ENCODE peak calls at places on chromosome 14, in four cellular contexts. One of them, this sample, is unnamed.

GRCh38 chr14:22560638-22561365 is 28.2 kb downstream of the DAD1 start:
- DNase-seq in A549: no peak
- DNase-seq in dorsolateral prefrontal cortex: no peak
- DNase-seq in ascending aorta: no peak
- DNase-seq in this sample: no peak

GRCh38 chr14:30873308-30874119 is 845 bp upstream of the COCH start:
- DNase-seq in A549: no peak
- DNase-seq in dorsolateral prefrontal cortex: no peak
- DNase-seq in ascending aorta: no peak
- DNase-seq in this sample: no peak

GRCh38 chr14:101507306-101508150 is 53.8 kb upstream of the DIO3 start:
- DNase-seq in A549: no peak
- DNase-seq in dorsolateral prefrontal cortex: no peak
- DNase-seq in ascending aorta: no peak
- DNase-seq in this sample: no peak

GRCh38 chr14:71119075-71119474 is 211.8 kb downstream of the PCNX1 start:
- DNase-seq in A549: no peak
- DNase-seq in dorsolateral prefrontal cortex: no peak
- DNase-seq in ascending aorta: no peak
- DNase-seq in this sample: no peak

GRCh38 chr14:67883717-67884116 is 64.1 kb downstream of the RAD51B start:
- DNase-seq in A549: peak; percentile 18
- DNase-seq in dorsolateral prefrontal cortex: no peak
- DNase-seq in ascending aorta: no peak
- DNase-seq in this sample: no peak

GRCh38 chr14:99820702-99821331 is 27.6 kb downstream of the EML1 start:
- DNase-seq in A549: no peak
- DNase-seq in dorsolateral prefrontal cortex: no peak
- DNase-seq in ascending aorta: no peak
- DNase-seq in this sample: no peak

GRCh38 chr14:21891921-21892320 is 218.3 kb upstream of the OR4E1 start:
- DNase-seq in A549: no peak
- DNase-seq in dorsolateral prefrontal cortex: no peak
- DNase-seq in ascending aorta: no peak
- DNase-seq in this sample: no peak

GRCh38 chr14:39369029-39369428 is 63.2 kb downstream of the FBXO33 start:
- DNase-seq in A549: no peak
- DNase-seq in dorsolateral prefrontal cortex: no peak
- DNase-seq in ascending aorta: no peak
- DNase-seq in this sample: no peak

GRCh38 chr14:57871487-57872080 is 5.7 kb upstream of the SLC35F4 start:
- DNase-seq in A549: peak; percentile 21
- DNase-seq in dorsolateral prefrontal cortex: peak; percentile 13
- DNase-seq in ascending aorta: no peak
- DNase-seq in this sample: peak; percentile 50

GRCh38 chr14:64938972-64939816 is 3.4 kb downstream of the GPX2 start:
- DNase-seq in A549: no peak
- DNase-seq in dorsolateral prefrontal cortex: no peak
- DNase-seq in ascending aorta: no peak
- DNase-seq in this sample: no peak

GRCh38 chr14:26528415-26529182 is 69.2 kb downstream of the NOVA1 start:
- DNase-seq in A549: no peak
- DNase-seq in dorsolateral prefrontal cortex: no peak
- DNase-seq in ascending aorta: no peak
- DNase-seq in this sample: peak; percentile 32

GRCh38 chr14:57846631-57847030 is 19.3 kb downstream of the SLC35F4 start:
- DNase-seq in A549: no peak
- DNase-seq in dorsolateral prefrontal cortex: no peak
- DNase-seq in ascending aorta: no peak
- DNase-seq in this sample: no peak

GRCh38 chr14:53542692-53543091 is 389.6 kb upstream of the DDHD1 start:
- DNase-seq in A549: no peak
- DNase-seq in dorsolateral prefrontal cortex: no peak
- DNase-seq in ascending aorta: no peak
- DNase-seq in this sample: peak; percentile 33

GRCh38 chr14:101293609-101294008 is 267.7 kb upstream of the DIO3 start:
- DNase-seq in A549: no peak
- DNase-seq in dorsolateral prefrontal cortex: no peak
- DNase-seq in ascending aorta: no peak
- DNase-seq in this sample: no peak

GRCh38 chr14:57822081-57822480 is 43.8 kb downstream of the SLC35F4 start:
- DNase-seq in A549: no peak
- DNase-seq in dorsolateral prefrontal cortex: no peak
- DNase-seq in ascending aorta: no peak
- DNase-seq in this sample: no peak

GRCh38 chr14:74905595-74906142 is 17.4 kb downstream of the RPS6KL1 start:
- DNase-seq in A549: peak; percentile 60
- DNase-seq in dorsolateral prefrontal cortex: peak; percentile 71
- DNase-seq in ascending aorta: no peak
- DNase-seq in this sample: no peak

GRCh38 chr14:91377700-91378652 is 39.6 kb downstream of the CCDC88C start:
- DNase-seq in A549: no peak
- DNase-seq in dorsolateral prefrontal cortex: no peak
- DNase-seq in ascending aorta: no peak
- DNase-seq in this sample: no peak

GRCh38 chr14:98099527-98099926 is 1172.5 kb downstream of the BCL11B start:
- DNase-seq in A549: no peak
- DNase-seq in dorsolateral prefrontal cortex: no peak
- DNase-seq in ascending aorta: no peak
- DNase-seq in this sample: no peak

GRCh38 chr14:105865904-105866840 is 339.8 kb downstream of the TMEM121 start:
- DNase-seq in A549: no peak
- DNase-seq in dorsolateral prefrontal cortex: no peak
- DNase-seq in ascending aorta: no peak
- DNase-seq in this sample: no peak

GRCh38 chr14:24422261-24422660 is 7.2 kb downstream of the CBLN3 start:
- DNase-seq in A549: no peak
- DNase-seq in dorsolateral prefrontal cortex: no peak
- DNase-seq in ascending aorta: no peak
- DNase-seq in this sample: no peak

GRCh38 chr14:88515499-88516221 is 39.1 kb downstream of the PTPN21 start:
- DNase-seq in A549: no peak
- DNase-seq in dorsolateral prefrontal cortex: no peak
- DNase-seq in ascending aorta: no peak
- DNase-seq in this sample: no peak

GRCh38 chr14:28243600-28243999 is 523.0 kb upstream of the FOXG1 start:
- DNase-seq in A549: no peak
- DNase-seq in dorsolateral prefrontal cortex: no peak
- DNase-seq in ascending aorta: no peak
- DNase-seq in this sample: peak; percentile 9

GRCh38 chr14:71206766-71207371 is 299.6 kb downstream of the PCNX1 start:
- DNase-seq in A549: peak; percentile 26
- DNase-seq in dorsolateral prefrontal cortex: peak; percentile 73
- DNase-seq in ascending aorta: peak; percentile 33
- DNase-seq in this sample: peak; percentile 56

GRCh38 chr14:58151264-58151700 is 731 bp downstream of the ARMH4 start:
- DNase-seq in A549: no peak
- DNase-seq in dorsolateral prefrontal cortex: no peak
- DNase-seq in ascending aorta: no peak
- DNase-seq in this sample: no peak

GRCh38 chr14:44211718-44212117 is 295.4 kb downstream of the FSCB start:
- DNase-seq in A549: no peak
- DNase-seq in dorsolateral prefrontal cortex: no peak
- DNase-seq in ascending aorta: no peak
- DNase-seq in this sample: no peak

GRCh38 chr14:20247651-20248246 is 8.7 kb downstream of the OR11H4 start:
- DNase-seq in A549: peak; percentile 10
- DNase-seq in dorsolateral prefrontal cortex: no peak
- DNase-seq in ascending aorta: no peak
- DNase-seq in this sample: no peak

GRCh38 chr14:101456246-101457159 is 104.8 kb upstream of the DIO3 start:
- DNase-seq in A549: no peak
- DNase-seq in dorsolateral prefrontal cortex: no peak
- DNase-seq in ascending aorta: no peak
- DNase-seq in this sample: no peak

GRCh38 chr14:85604671-85605070 is 74.7 kb downstream of the FLRT2 start:
- DNase-seq in A549: no peak
- DNase-seq in dorsolateral prefrontal cortex: no peak
- DNase-seq in ascending aorta: no peak
- DNase-seq in this sample: no peak

GRCh38 chr14:29454026-29454693 is 473.5 kb downstream of the PRKD1 start:
- DNase-seq in A549: no peak
- DNase-seq in dorsolateral prefrontal cortex: no peak
- DNase-seq in ascending aorta: no peak
- DNase-seq in this sample: no peak

DNA sequence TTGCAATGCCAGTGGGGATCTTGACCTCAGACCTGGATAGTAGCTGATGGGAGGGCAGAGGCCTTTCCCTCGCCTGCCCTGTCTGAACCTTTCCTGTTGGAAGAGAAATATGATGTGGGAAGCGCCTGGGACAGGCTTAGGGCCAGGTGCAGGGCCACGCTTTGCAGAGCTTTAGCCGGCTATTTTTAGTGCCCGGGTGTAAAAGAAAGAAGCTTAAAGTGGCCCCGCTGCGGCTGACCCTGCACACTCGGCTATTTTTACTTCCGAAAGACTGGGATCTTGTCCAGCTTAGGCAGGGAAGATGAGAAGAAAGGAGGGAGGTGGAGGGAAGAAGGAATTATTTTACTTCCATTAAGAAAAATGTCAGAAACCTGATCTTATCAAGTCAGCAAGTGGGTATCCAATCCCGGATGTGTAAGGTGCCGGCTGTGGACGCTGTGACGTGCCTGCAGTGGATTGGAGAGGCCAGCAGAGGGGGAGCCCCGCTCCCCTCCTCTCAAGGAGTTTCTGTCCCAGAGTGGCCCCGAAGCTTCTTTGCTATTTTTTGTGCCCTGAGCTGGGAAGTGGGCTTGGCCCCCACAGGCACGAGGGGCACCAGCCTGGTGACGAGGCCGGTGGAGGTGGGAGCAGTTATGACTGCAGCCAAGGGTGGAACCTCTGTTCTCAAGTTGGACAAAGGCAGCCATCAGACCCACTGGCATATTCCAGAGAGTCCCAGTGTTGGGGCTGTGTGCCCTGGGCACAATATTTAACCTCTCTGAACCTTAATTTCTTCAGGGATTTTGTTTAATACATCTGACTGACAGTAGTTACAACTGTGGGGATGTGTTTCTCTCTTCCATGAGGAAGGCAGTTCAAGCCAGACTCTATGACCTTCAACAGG is 97.7 kb downstream of the ESRRB start:
- DNase-seq in A549: no peak
- DNase-seq in dorsolateral prefrontal cortex: no peak
- DNase-seq in ascending aorta: no peak
- DNase-seq in this sample: no peak
- TF ChIP-seq CTCF in A549: no peak
- TF ChIP-seq CTCF in dorsolateral prefrontal cortex: no peak
- TF ChIP-seq CTCF in ascending aorta: no peak
- TF ChIP-seq CTCF in this sample: peak; percentile 5

DNA sequence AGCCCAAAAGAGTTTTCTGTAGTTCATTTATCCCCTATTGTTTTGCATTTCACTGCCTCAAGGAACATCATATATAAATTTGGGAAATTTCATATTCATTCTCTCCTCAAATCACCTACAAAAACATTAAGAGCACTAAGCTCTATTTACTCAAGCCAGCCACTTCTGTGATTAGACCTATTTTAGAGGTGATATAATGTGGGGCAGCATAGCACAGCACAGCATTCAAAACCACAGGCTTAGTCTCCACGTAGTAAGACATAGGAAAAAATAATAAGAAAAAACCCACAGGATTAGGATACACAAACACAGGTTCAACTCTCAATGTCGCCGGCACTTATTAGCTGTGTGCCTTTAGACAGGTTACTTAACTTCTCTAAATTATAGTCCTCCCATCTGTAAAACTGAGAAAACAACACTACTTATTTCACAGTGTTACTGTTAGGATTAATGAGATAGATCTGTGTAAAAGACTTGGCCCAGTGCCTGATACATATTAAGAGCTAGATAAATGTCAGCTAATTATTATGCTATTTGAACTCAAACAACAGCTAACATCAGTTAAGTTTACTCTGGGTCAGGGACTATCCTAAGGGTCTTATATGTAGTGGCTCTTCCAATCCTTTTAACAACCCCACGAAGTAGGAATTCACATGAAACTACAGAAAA is 20.3 kb downstream of the DCAF5 start:
- DNase-seq in A549: no peak
- DNase-seq in dorsolateral prefrontal cortex: no peak
- DNase-seq in ascending aorta: no peak
- DNase-seq in this sample: no peak
- H3K4me3 ChIP-seq in A549: no peak overlapping the region
- H3K4me3 ChIP-seq in dorsolateral prefrontal cortex: no peak overlapping the region
- H3K4me3 ChIP-seq in ascending aorta: no peak overlapping the region
- H3K4me3 ChIP-seq in this sample: no peak overlapping the region

GRCh38 chr14:77245820-77246219 is 25.2 kb downstream of the NGB start:
- DNase-seq in A549: no peak
- DNase-seq in dorsolateral prefrontal cortex: no peak
- DNase-seq in ascending aorta: no peak
- DNase-seq in this sample: no peak
- TF ChIP-seq CTCF in A549: no peak
- TF ChIP-seq CTCF in dorsolateral prefrontal cortex: peak; percentile 13
- TF ChIP-seq CTCF in ascending aorta: no peak
- TF ChIP-seq CTCF in this sample: no peak

GRCh38 chr14:94775875-94776217 is 5.9 kb upstream of the GSC start:
- DNase-seq in A549: no peak
- DNase-seq in dorsolateral prefrontal cortex: no peak
- DNase-seq in ascending aorta: no peak
- DNase-seq in this sample: no peak
- H3K4me3 ChIP-seq in A549: no peak overlapping the region
- H3K4me3 ChIP-seq in dorsolateral prefrontal cortex: no peak overlapping the region
- H3K4me3 ChIP-seq in ascending aorta: no peak overlapping the region
- H3K4me3 ChIP-seq in this sample: no peak overlapping the region

DNA sequence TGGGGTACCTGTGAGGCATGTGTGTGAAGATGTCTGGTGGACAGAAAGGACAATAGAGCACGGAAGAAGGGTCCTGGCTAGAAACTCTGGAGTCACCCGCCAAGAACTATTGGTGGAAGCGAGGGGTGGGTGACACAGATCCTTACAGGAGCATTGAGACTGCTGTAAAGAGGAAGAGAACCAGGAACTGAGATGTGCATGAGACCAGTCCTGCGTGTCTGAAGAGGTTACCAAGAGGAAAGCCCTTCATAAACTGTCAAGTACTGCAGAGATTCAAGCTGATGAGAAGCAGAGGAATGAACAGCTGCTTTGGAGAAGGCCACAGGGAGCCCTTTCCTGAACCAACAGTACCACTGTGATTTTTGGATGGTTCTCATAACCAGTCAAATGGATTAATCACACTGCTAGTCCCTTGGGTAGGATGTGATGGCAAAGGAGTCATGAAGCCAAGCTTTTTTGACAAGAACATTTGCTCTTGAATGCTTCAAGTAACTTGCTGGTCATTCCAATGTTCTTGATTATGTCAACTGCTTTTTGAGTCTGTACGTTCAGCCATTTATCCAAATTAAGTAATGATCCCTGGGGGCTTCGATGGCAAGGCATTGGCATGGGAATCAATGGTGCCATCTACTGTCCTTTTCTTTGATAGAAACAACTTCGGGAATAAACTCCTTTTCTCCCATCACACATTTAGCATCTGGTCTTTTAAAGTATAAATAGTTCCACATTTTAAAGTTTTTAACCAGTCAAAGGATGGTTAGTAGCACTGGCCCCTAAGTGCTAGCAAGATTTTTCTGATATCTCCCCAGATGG is 42.9 kb downstream of the GPR135 start:
- DNase-seq in A549: no peak
- DNase-seq in dorsolateral prefrontal cortex: no peak
- DNase-seq in ascending aorta: no peak
- DNase-seq in this sample: no peak
- TF ChIP-seq CTCF in A549: peak; percentile 33
- TF ChIP-seq CTCF in dorsolateral prefrontal cortex: no peak
- TF ChIP-seq CTCF in ascending aorta: no peak
- TF ChIP-seq CTCF in this sample: no peak

This sample was measured in astrocyte of the cerebellum.